ENCODE peak calls at places on chromosome 16, in eight cellular contexts. N is HFFc6; P is NCI-H1694 treated with DMSO at 0.1 percent for 48 hours; B is SW480; W is Peyer's patch; K is progenitor cell of endocrine pancreas; X is IMR-90; L is CD4-positive, alpha-beta T cell. C is an unnamed sample.

GRCh38 chr16:66402166-66402565 is 24.9 kb upstream of the BEAN1 start:
- DNase-seq in N (no peak), P (no peak), B (no peak), W (no peak), K (no peak), X (no peak), L (no peak), C (no peak)

GRCh38 chr16:80372341-80372740 is 168.5 kb upstream of the DYNLRB2 start:
- DNase-seq in N (no peak), P (no peak), B (no peak), W (no peak), K (no peak), X (no peak), L (no peak), C (no peak)

GRCh38 chr16:30731411-30731810 is 16.8 kb upstream of the PHKG2 start:
- DNase-seq in N (no peak), P (no peak), B (no peak), W (no peak), K (no peak), X (peak; percentile 27), L (no peak), C (no peak)

GRCh38 chr16:79466111-79466510 is 134.4 kb downstream of the MAF start:
- DNase-seq in N (no peak), P (no peak), B (peak; percentile 30), W (no peak), K (no peak), X (no peak), L (no peak), C (no peak)

GRCh38 chr16:70381604-70382342 is 35.1 kb downstream of the DDX19A start:
- DNase-seq in N (no peak), P (no peak), B (no peak), W (no peak), K (peak; percentile 15), X (no peak), L (no peak), C (no peak)

GRCh38 chr16:85557976-85558589 is 55.0 kb upstream of the GSE1 start:
- DNase-seq in N (no peak), P (no peak), B (peak; percentile 62), W (peak; percentile 45), K (no peak), X (no peak), L (no peak), C (no peak)

GRCh38 chr16:65392831-65393565 is 271.1 kb upstream of the CDH11 start:
- DNase-seq in N (no peak), P (no peak), B (no peak), W (no peak), K (no peak), X (no peak), L (no peak), C (no peak)

GRCh38 chr16:89351645-89352044 is 134.1 kb downstream of the ZNF778 start:
- DNase-seq in N (no peak), P (no peak), B (no peak), W (no peak), K (no peak), X (no peak), L (no peak), C (no peak)

GRCh38 chr16:85699628-85700027 is 10.9 kb upstream of the GINS2 start:
- DNase-seq in N (peak; percentile 50), P (peak; percentile 56), B (no peak), W (no peak), K (no peak), X (peak; percentile 75), L (no peak), C (no peak)

GRCh38 chr16:15795615-15796014 is 61.2 kb downstream of the MYH11 start:
- DNase-seq in N (no peak), P (no peak), B (no peak), W (no peak), K (no peak), X (no peak), L (no peak), C (no peak)

GRCh38 chr16:87671715-87672270 is 69.5 kb downstream of the JPH3 start:
- DNase-seq in N (no peak), P (no peak), B (no peak), W (peak; percentile 42), K (no peak), X (no peak), L (no peak), C (no peak)

GRCh38 chr16:6019490-6019991 is 921.9 kb upstream of the EEF2KMT start:
- DNase-seq in N (no peak), P (no peak), B (no peak), W (no peak), K (peak; percentile 14), X (no peak), L (no peak), C (no peak)

GRCh38 chr16:15970202-15970601 is 20.8 kb downstream of the ABCC1 start:
- DNase-seq in N (no peak), P (no peak), B (no peak), W (no peak), K (no peak), X (no peak), L (no peak), C (no peak)

GRCh38 chr16:7835032-7835431 is 502.4 kb downstream of the RBFOX1 start:
- DNase-seq in N (no peak), P (peak; percentile 74), B (no peak), W (no peak), K (no peak), X (no peak), L (no peak), C (no peak)

GRCh38 chr16:26365555-26365954 is 673.8 kb downstream of the HS3ST4 start:
- DNase-seq in N (no peak), P (no peak), B (no peak), W (no peak), K (no peak), X (no peak), L (no peak), C (no peak)

GRCh38 chr16:81263470-81264200 is 25.1 kb downstream of the BCO1 start:
- DNase-seq in N (peak; percentile 7), P (no peak), B (no peak), W (no peak), K (no peak), X (peak; percentile 45), L (no peak), C (no peak)

GRCh38 chr16:49844399-49844798 is 11.5 kb downstream of the ZNF423 start:
- DNase-seq in N (no peak), P (no peak), B (no peak), W (no peak), K (no peak), X (no peak), L (no peak), C (no peak)

C was measured in HuH-7.